ENCODE peak calls at places on chromosomes 6 and 20, in four cellular contexts. N is ovary, M is neural progenitor cell, R is spleen. O is an unnamed sample.
A peak's percentile ranks its signal among the peaks of the same experiment; 100 is the strongest.

GRCh38 chr6:38730136-38730862 is 15.2 kb downstream of the DNAH8 start:
- DNase-seq in N (no peak), M (no peak), R (no peak), O (no peak)

GRCh38 chr6:118372413-118372812 is 175.7 kb upstream of the PLN start:
- DNase-seq in N (no peak), M (no peak), R (no peak), O (peak; percentile 10)

GRCh38 chr6:15593798-15594197 is 69.0 kb downstream of the DTNBP1 start:
- DNase-seq in N (peak; percentile 50), M (no peak), R (no peak), O (no peak)

GRCh38 chr20:50919567-50919966 is 11.7 kb downstream of the ADNP start:
- DNase-seq in N (peak; percentile 42), M (no peak), R (no peak), O (no peak)

GRCh38 chr20:36435799-36436541 is 105.3 kb upstream of the MYL9 start:
- DNase-seq in N (peak; percentile 74), M (peak; percentile 75), R (peak; percentile 92), O (peak; percentile 50)

GRCh38 chr6:164252260-164252659 is 837.7 kb downstream of the QKI start:
- DNase-seq in N (no peak), M (no peak), R (no peak), O (no peak)

GRCh38 chr20:23156170-23156841 is 70.2 kb upstream of the CD93 start:
- DNase-seq in N (no peak), M (no peak), R (peak; percentile 59), O (no peak)

GRCh38 chr6:2663123-2663522 is 87.6 kb downstream of the MYLK4 start:
- DNase-seq in N (no peak), M (no peak), R (no peak), O (no peak)

GRCh38 chr6:137975058-137975940 is 108.2 kb downstream of the TNFAIP3 start:
- DNase-seq in N (no peak), M (no peak), R (no peak), O (no peak)

GRCh38 chr6:5457983-5458683 is 196.8 kb downstream of the FARS2 start:
- DNase-seq in N (no peak), M (no peak), R (no peak), O (no peak)

GRCh38 chr6:37313698-37314097 is 40.1 kb upstream of the RNF8 start:
- DNase-seq in N (no peak), M (no peak), R (no peak), O (no peak)

GRCh38 chr6:8382434-8382833 is 52.9 kb downstream of the SLC35B3 start:
- DNase-seq in N (no peak), M (no peak), R (no peak), O (no peak)

GRCh38 chr6:90222724-90223198 is 73.9 kb downstream of the BACH2 start:
- DNase-seq in N (no peak), M (no peak), R (no peak), O (no peak)

GRCh38 chr6:83378621-83379388 is 52.0 kb downstream of the ME1 start:
- DNase-seq in N (no peak), M (no peak), R (no peak), O (no peak)

GRCh38 chr6:112044196-112044595 is 9.7 kb upstream of the CCN6 start:
- DNase-seq in N (no peak), M (no peak), R (no peak), O (no peak)

GRCh38 chr6:166422201-166422940 is 39.6 kb upstream of the MPC1 start:
- DNase-seq in N (no peak), M (no peak), R (no peak), O (no peak)

GRCh38 chr6:161443868-161444267 is 170.0 kb upstream of the AGPAT4 start:
- DNase-seq in N (no peak), M (peak; percentile 62), R (no peak), O (no peak)

GRCh38 chr6:154651656-154652055 is 81.6 kb upstream of the SCAF8 start:
- DNase-seq in N (no peak), M (no peak), R (no peak), O (no peak)

GRCh38 chr6:154656660-154657059 is 76.6 kb upstream of the SCAF8 start:
- DNase-seq in N (no peak), M (no peak), R (no peak), O (no peak)

GRCh38 chr6:154650351-154650750 is 82.9 kb upstream of the SCAF8 start:
- DNase-seq in N (no peak), M (no peak), R (no peak), O (no peak)

GRCh38 chr6:154653853-154654252 is 79.4 kb upstream of the SCAF8 start:
- DNase-seq in N (no peak), M (no peak), R (no peak), O (no peak)

GRCh38 chr6:154653385-154653784 is 79.8 kb upstream of the SCAF8 start:
- DNase-seq in N (no peak), M (no peak), R (no peak), O (no peak)
- TF ChIP-seq CTCF in N (no peak), M (no peak), R (no peak), O (no peak)

GRCh38 chr6:155270566-155271091 is 6.8 kb downstream of the CLDN20 start:
- DNase-seq in N (no peak), M (peak; percentile 35), R (no peak), O (peak; percentile 84)

GRCh38 chr6:155271145-155271544 is 7.3 kb downstream of the CLDN20 start:
- DNase-seq in N (no peak), M (no peak), R (no peak), O (no peak)

GRCh38 chr6:155272353-155273222 is 8.8 kb downstream of the CLDN20 start:
- DNase-seq in N (peak; percentile 32), M (no peak), R (no peak), O (no peak)

GRCh38 chr6:155267411-155267810 is 3.6 kb downstream of the CLDN20 start:
- DNase-seq in N (no peak), M (no peak), R (no peak), O (no peak)

DNA sequence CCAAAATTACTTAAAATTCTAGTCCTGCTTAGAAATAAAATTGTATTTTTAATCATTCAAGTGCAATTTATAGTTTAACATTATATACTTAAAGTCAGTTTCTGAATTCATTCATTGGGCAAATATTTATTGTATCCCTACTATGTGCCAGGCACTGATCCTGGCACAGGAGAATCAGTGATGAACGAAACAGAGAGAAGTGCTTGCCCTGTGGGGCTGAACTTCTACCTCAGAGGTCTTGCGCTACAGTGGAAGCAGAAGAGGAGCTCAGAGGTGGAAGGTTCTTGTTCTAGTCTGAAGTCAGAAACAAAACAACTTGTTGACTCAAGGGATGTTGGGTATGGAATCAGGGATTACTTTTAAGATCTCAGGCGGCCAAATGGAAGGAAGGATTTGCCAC is 6.0 kb downstream of the CLDN20 start:
- DNase-seq in N (no peak), M (no peak), R (no peak), O (no peak)
- H3K27ac ChIP-seq in N (no peak overlapping the region), M (no peak overlapping the region), R (no peak overlapping the region), O (peak overlapping the region; percentile 94)

DNA sequence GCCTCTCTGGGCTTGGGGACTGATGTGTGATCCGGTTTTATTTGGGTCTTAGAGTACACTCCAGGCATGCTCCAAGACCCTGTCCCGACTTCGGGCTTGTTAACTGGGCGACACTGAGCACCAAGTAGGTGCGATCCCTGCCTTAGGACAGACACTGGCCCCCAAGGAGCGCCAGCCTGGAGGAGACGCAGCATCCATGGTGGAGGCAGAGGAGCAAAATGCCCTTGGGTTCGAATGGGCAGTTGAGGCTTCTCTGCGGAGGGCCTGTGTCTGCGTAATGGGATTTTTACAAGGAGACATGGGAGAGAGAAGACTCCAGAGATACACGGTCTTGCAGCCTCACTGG is 593 bp upstream of the LEMD2 start:
- DNase-seq in N (peak; percentile 53), M (no peak), R (peak; percentile 81), O (no peak)
- H3K4me3 ChIP-seq in N (peak overlapping the region; percentile 82), M (peak overlapping the region; percentile 78), R (peak overlapping the region; percentile 86), O (peak overlapping the region; percentile 15)

GRCh38 chr6:98944598-98945011 is 3.1 kb downstream of the FBXL4 start:
- DNase-seq in N (no peak), M (no peak), R (no peak), O (no peak)

GRCh38 chr6:98945311-98946005 is 2.3 kb downstream of the FBXL4 start:
- DNase-seq in N (no peak), M (no peak), R (no peak), O (no peak)

GRCh38 chr6:98944168-98944567 is 3.6 kb downstream of the FBXL4 start:
- DNase-seq in N (no peak), M (no peak), R (no peak), O (no peak)

GRCh38 chr6:98941319-98941718 is 6.4 kb downstream of the FBXL4 start:
- DNase-seq in N (no peak), M (no peak), R (no peak), O (no peak)

DNA sequence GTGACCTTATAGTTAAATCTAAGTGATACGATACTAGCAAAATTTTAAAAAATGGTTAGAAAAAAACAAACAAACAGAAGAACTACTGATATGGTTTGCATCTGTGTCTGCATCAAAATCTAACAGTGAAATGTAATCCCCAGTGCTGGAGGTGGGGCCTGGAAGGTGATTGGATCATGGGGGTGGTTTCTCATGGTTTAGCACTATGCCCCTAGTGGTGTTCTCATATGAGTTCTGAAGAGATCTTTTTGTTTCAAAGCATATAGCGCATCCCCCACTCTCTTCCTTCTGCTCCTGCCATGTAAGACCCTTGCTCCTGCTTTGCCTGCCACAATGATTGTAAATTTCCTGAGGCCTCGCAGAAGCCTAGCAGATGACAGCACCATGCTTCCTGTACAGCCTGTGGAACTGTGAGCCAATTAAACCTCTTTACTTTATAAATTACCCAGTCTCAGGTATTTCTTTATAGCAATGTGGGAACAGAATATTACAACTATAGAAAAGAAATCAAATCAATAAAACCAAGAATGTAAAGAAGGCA is 5.4 kb downstream of the FBXL4 start:
- DNase-seq in N (no peak), M (no peak), R (no peak), O (no peak)
- TF ChIP-seq CTCF in N (no peak), M (peak; percentile 6), R (no peak), O (peak; percentile 3)

GRCh38 chr6:106115231-106115630 is 29.1 kb downstream of the PRDM1 start:
- DNase-seq in N (no peak), M (no peak), R (no peak), O (no peak)
- H3K27ac ChIP-seq in N (no peak overlapping the region), M (no peak overlapping the region), R (peak overlapping the region; percentile 61), O (no peak overlapping the region)

GRCh38 chr20:62739581-62740285 is 31.1 kb downstream of the NTSR1 start:
- DNase-seq in N (no peak), M (no peak), R (peak; percentile 89), O (peak; percentile 9)
- H3K4me3 ChIP-seq in N (no peak overlapping the region), M (no peak overlapping the region), R (peak overlapping the region; percentile 17), O (no peak overlapping the region)